ENCODE peak calls at places on chromosomes 16 and 17, in nine cellular contexts. One of them, this sample, is unnamed.

GRCh38 chr16:66824006-66824405 is 6.8 kb downstream of the NAE1 start:
- DNase-seq in activated CD8-positive, alpha-beta memory T cell treated with anti-CD3 and anti-CD28 coated beads for 24 hours: no peak
- DNase-seq in foreskin fibroblast: no peak
- DNase-seq in EH: no peak
- DNase-seq in A673: no peak
- DNase-seq in breast epithelium: no peak
- DNase-seq in stimulated activated CD8-positive, alpha-beta memory T cell treated with anti-CD3 and anti-CD28 coated beads, Interleukin-4, amount 100 ng/mL, for 1 hour: no peak
- DNase-seq in skeletal muscle cell: no peak
- DNase-seq in neuronal stem cell: no peak
- DNase-seq in this sample: no peak

GRCh38 chr17:32486701-32487459 is at the start of gene CDK5R1:
- DNase-seq in activated CD8-positive, alpha-beta memory T cell treated with anti-CD3 and anti-CD28 coated beads for 24 hours: peak; percentile 86
- DNase-seq in neuronal stem cell: peak; percentile 79
- DNase-seq in foreskin fibroblast: peak; percentile 37
- DNase-seq in EH: peak; percentile 73
- DNase-seq in A673: peak; percentile 67
- DNase-seq in stimulated activated CD8-positive, alpha-beta memory T cell treated with anti-CD3 and anti-CD28 coated beads, Interleukin-4, amount 100 ng/mL, for 1 hour: peak; percentile 43
- DNase-seq in breast epithelium: no peak
- DNase-seq in skeletal muscle cell: no peak
- DNase-seq in this sample: peak; percentile 79

GRCh38 chr16:4402439-4403132 is 13.8 kb downstream of the CORO7 start:
- DNase-seq in breast epithelium: peak; percentile 74
- DNase-seq in foreskin fibroblast: peak; percentile 67
- DNase-seq in activated CD8-positive, alpha-beta memory T cell treated with anti-CD3 and anti-CD28 coated beads for 24 hours: peak; percentile 89
- DNase-seq in stimulated activated CD8-positive, alpha-beta memory T cell treated with anti-CD3 and anti-CD28 coated beads, Interleukin-4, amount 100 ng/mL, for 1 hour: peak; percentile 41
- DNase-seq in neuronal stem cell: peak; percentile 82
- DNase-seq in EH: peak; percentile 78
- DNase-seq in skeletal muscle cell: no peak
- DNase-seq in A673: peak; percentile 84
- DNase-seq in this sample: peak; percentile 93

GRCh38 chr16:67431077-67431804 is at the start of gene HSD11B2:
- DNase-seq in A673: peak; percentile 68
- DNase-seq in stimulated activated CD8-positive, alpha-beta memory T cell treated with anti-CD3 and anti-CD28 coated beads, Interleukin-4, amount 100 ng/mL, for 1 hour: no peak
- DNase-seq in breast epithelium: peak; percentile 41
- DNase-seq in skeletal muscle cell: no peak
- DNase-seq in foreskin fibroblast: peak; percentile 59
- DNase-seq in neuronal stem cell: peak; percentile 48
- DNase-seq in activated CD8-positive, alpha-beta memory T cell treated with anti-CD3 and anti-CD28 coated beads for 24 hours: peak; percentile 75
- DNase-seq in EH: peak; percentile 68
- DNase-seq in this sample: peak; percentile 54

GRCh38 chr17:73595068-73595865 is 49.0 kb downstream of the SDK2 start:
- DNase-seq in stimulated activated CD8-positive, alpha-beta memory T cell treated with anti-CD3 and anti-CD28 coated beads, Interleukin-4, amount 100 ng/mL, for 1 hour: no peak
- DNase-seq in skeletal muscle cell: no peak
- DNase-seq in EH: peak; percentile 19
- DNase-seq in breast epithelium: no peak
- DNase-seq in neuronal stem cell: no peak
- DNase-seq in A673: peak; percentile 15
- DNase-seq in activated CD8-positive, alpha-beta memory T cell treated with anti-CD3 and anti-CD28 coated beads for 24 hours: peak; percentile 72
- DNase-seq in foreskin fibroblast: no peak
- DNase-seq in this sample: peak; percentile 47

GRCh38 chr16:68901910-68902309 is 58.6 kb downstream of the TANGO6 start:
- DNase-seq in breast epithelium: no peak
- DNase-seq in activated CD8-positive, alpha-beta memory T cell treated with anti-CD3 and anti-CD28 coated beads for 24 hours: no peak
- DNase-seq in foreskin fibroblast: peak; percentile 35
- DNase-seq in skeletal muscle cell: no peak
- DNase-seq in EH: peak; percentile 77
- DNase-seq in stimulated activated CD8-positive, alpha-beta memory T cell treated with anti-CD3 and anti-CD28 coated beads, Interleukin-4, amount 100 ng/mL, for 1 hour: no peak
- DNase-seq in A673: peak; percentile 46
- DNase-seq in neuronal stem cell: no peak
- DNase-seq in this sample: no peak

GRCh38 chr17:53628011-53628410 is 194.7 kb upstream of the KIF2B start:
- DNase-seq in foreskin fibroblast: no peak
- DNase-seq in activated CD8-positive, alpha-beta memory T cell treated with anti-CD3 and anti-CD28 coated beads for 24 hours: no peak
- DNase-seq in neuronal stem cell: no peak
- DNase-seq in EH: peak; percentile 57
- DNase-seq in breast epithelium: no peak
- DNase-seq in skeletal muscle cell: peak; percentile 52
- DNase-seq in stimulated activated CD8-positive, alpha-beta memory T cell treated with anti-CD3 and anti-CD28 coated beads, Interleukin-4, amount 100 ng/mL, for 1 hour: no peak
- DNase-seq in A673: peak; percentile 51
- DNase-seq in this sample: no peak

GRCh38 chr17:61179316-61179715 is 220.3 kb upstream of the TBX2 start:
- DNase-seq in breast epithelium: no peak
- DNase-seq in foreskin fibroblast: no peak
- DNase-seq in activated CD8-positive, alpha-beta memory T cell treated with anti-CD3 and anti-CD28 coated beads for 24 hours: no peak
- DNase-seq in EH: no peak
- DNase-seq in A673: no peak
- DNase-seq in skeletal muscle cell: no peak
- DNase-seq in stimulated activated CD8-positive, alpha-beta memory T cell treated with anti-CD3 and anti-CD28 coated beads, Interleukin-4, amount 100 ng/mL, for 1 hour: no peak
- DNase-seq in neuronal stem cell: peak; percentile 54
- DNase-seq in this sample: no peak

GRCh38 chr17:8924595-8924994 is 40.9 kb downstream of the PIK3R5 start:
- DNase-seq in foreskin fibroblast: no peak
- DNase-seq in skeletal muscle cell: no peak
- DNase-seq in neuronal stem cell: no peak
- DNase-seq in activated CD8-positive, alpha-beta memory T cell treated with anti-CD3 and anti-CD28 coated beads for 24 hours: no peak
- DNase-seq in A673: no peak
- DNase-seq in stimulated activated CD8-positive, alpha-beta memory T cell treated with anti-CD3 and anti-CD28 coated beads, Interleukin-4, amount 100 ng/mL, for 1 hour: no peak
- DNase-seq in EH: no peak
- DNase-seq in breast epithelium: no peak
- DNase-seq in this sample: no peak

GRCh38 chr17:65055280-65055707 is 1.2 kb downstream of the GNA13 start:
- DNase-seq in skeletal muscle cell: no peak
- DNase-seq in EH: no peak
- DNase-seq in A673: no peak
- DNase-seq in foreskin fibroblast: no peak
- DNase-seq in neuronal stem cell: no peak
- DNase-seq in breast epithelium: no peak
- DNase-seq in activated CD8-positive, alpha-beta memory T cell treated with anti-CD3 and anti-CD28 coated beads for 24 hours: no peak
- DNase-seq in stimulated activated CD8-positive, alpha-beta memory T cell treated with anti-CD3 and anti-CD28 coated beads, Interleukin-4, amount 100 ng/mL, for 1 hour: no peak
- DNase-seq in this sample: no peak

GRCh38 chr16:78642621-78643285 is 543.3 kb downstream of the WWOX start:
- DNase-seq in A673: no peak
- DNase-seq in skeletal muscle cell: no peak
- DNase-seq in EH: no peak
- DNase-seq in neuronal stem cell: no peak
- DNase-seq in breast epithelium: no peak
- DNase-seq in foreskin fibroblast: no peak
- DNase-seq in stimulated activated CD8-positive, alpha-beta memory T cell treated with anti-CD3 and anti-CD28 coated beads, Interleukin-4, amount 100 ng/mL, for 1 hour: no peak
- DNase-seq in activated CD8-positive, alpha-beta memory T cell treated with anti-CD3 and anti-CD28 coated beads for 24 hours: no peak
- DNase-seq in this sample: no peak

GRCh38 chr16:10076037-10076436 is 106.2 kb downstream of the GRIN2A start:
- DNase-seq in skeletal muscle cell: no peak
- DNase-seq in A673: no peak
- DNase-seq in stimulated activated CD8-positive, alpha-beta memory T cell treated with anti-CD3 and anti-CD28 coated beads, Interleukin-4, amount 100 ng/mL, for 1 hour: no peak
- DNase-seq in activated CD8-positive, alpha-beta memory T cell treated with anti-CD3 and anti-CD28 coated beads for 24 hours: no peak
- DNase-seq in neuronal stem cell: no peak
- DNase-seq in breast epithelium: no peak
- DNase-seq in EH: no peak
- DNase-seq in foreskin fibroblast: no peak
- DNase-seq in this sample: no peak

GRCh38 chr16:47774661-47775060 is 313.5 kb downstream of the PHKB start:
- DNase-seq in foreskin fibroblast: peak; percentile 40
- DNase-seq in A673: peak; percentile 4
- DNase-seq in breast epithelium: no peak
- DNase-seq in EH: no peak
- DNase-seq in stimulated activated CD8-positive, alpha-beta memory T cell treated with anti-CD3 and anti-CD28 coated beads, Interleukin-4, amount 100 ng/mL, for 1 hour: no peak
- DNase-seq in neuronal stem cell: no peak
- DNase-seq in skeletal muscle cell: peak; percentile 28
- DNase-seq in activated CD8-positive, alpha-beta memory T cell treated with anti-CD3 and anti-CD28 coated beads for 24 hours: no peak
- DNase-seq in this sample: peak; percentile 4

GRCh38 chr17:49959183-49959935 is 9.6 kb upstream of the DLX4 start:
- DNase-seq in breast epithelium: no peak
- DNase-seq in A673: no peak
- DNase-seq in stimulated activated CD8-positive, alpha-beta memory T cell treated with anti-CD3 and anti-CD28 coated beads, Interleukin-4, amount 100 ng/mL, for 1 hour: no peak
- DNase-seq in neuronal stem cell: no peak
- DNase-seq in foreskin fibroblast: no peak
- DNase-seq in activated CD8-positive, alpha-beta memory T cell treated with anti-CD3 and anti-CD28 coated beads for 24 hours: no peak
- DNase-seq in skeletal muscle cell: no peak
- DNase-seq in EH: peak; percentile 59
- DNase-seq in this sample: no peak

GRCh38 chr16:31125844-31126243 is 8.4 kb downstream of the KAT8 start:
- DNase-seq in activated CD8-positive, alpha-beta memory T cell treated with anti-CD3 and anti-CD28 coated beads for 24 hours: no peak
- DNase-seq in breast epithelium: no peak
- DNase-seq in foreskin fibroblast: no peak
- DNase-seq in stimulated activated CD8-positive, alpha-beta memory T cell treated with anti-CD3 and anti-CD28 coated beads, Interleukin-4, amount 100 ng/mL, for 1 hour: no peak
- DNase-seq in A673: no peak
- DNase-seq in neuronal stem cell: no peak
- DNase-seq in skeletal muscle cell: no peak
- DNase-seq in EH: no peak
- DNase-seq in this sample: no peak

GRCh38 chr17:82962163-82962720 is 117.2 kb upstream of the METRNL start:
- DNase-seq in activated CD8-positive, alpha-beta memory T cell treated with anti-CD3 and anti-CD28 coated beads for 24 hours: no peak
- DNase-seq in neuronal stem cell: no peak
- DNase-seq in foreskin fibroblast: peak; percentile 15
- DNase-seq in skeletal muscle cell: no peak
- DNase-seq in A673: no peak
- DNase-seq in EH: peak; percentile 57
- DNase-seq in stimulated activated CD8-positive, alpha-beta memory T cell treated with anti-CD3 and anti-CD28 coated beads, Interleukin-4, amount 100 ng/mL, for 1 hour: no peak
- DNase-seq in breast epithelium: no peak
- DNase-seq in this sample: no peak

GRCh38 chr17:39461911-39462641 is 790 bp downstream of the CDK12 start:
- DNase-seq in A673: no peak
- DNase-seq in foreskin fibroblast: peak; percentile 58
- DNase-seq in stimulated activated CD8-positive, alpha-beta memory T cell treated with anti-CD3 and anti-CD28 coated beads, Interleukin-4, amount 100 ng/mL, for 1 hour: no peak
- DNase-seq in breast epithelium: no peak
- DNase-seq in EH: peak; percentile 75
- DNase-seq in skeletal muscle cell: peak; percentile 5
- DNase-seq in activated CD8-positive, alpha-beta memory T cell treated with anti-CD3 and anti-CD28 coated beads for 24 hours: no peak
- DNase-seq in neuronal stem cell: no peak
- DNase-seq in this sample: no peak

GRCh38 chr17:70655179-70655578 is 485.8 kb downstream of the KCNJ2 start:
- DNase-seq in skeletal muscle cell: no peak
- DNase-seq in A673: no peak
- DNase-seq in EH: no peak
- DNase-seq in stimulated activated CD8-positive, alpha-beta memory T cell treated with anti-CD3 and anti-CD28 coated beads, Interleukin-4, amount 100 ng/mL, for 1 hour: no peak
- DNase-seq in activated CD8-positive, alpha-beta memory T cell treated with anti-CD3 and anti-CD28 coated beads for 24 hours: no peak
- DNase-seq in breast epithelium: no peak
- DNase-seq in neuronal stem cell: no peak
- DNase-seq in foreskin fibroblast: no peak
- DNase-seq in this sample: no peak

GRCh38 chr16:30972872-30973271 is 12.1 kb upstream of the HSD3B7 start:
- DNase-seq in EH: peak; percentile 47
- DNase-seq in foreskin fibroblast: no peak
- DNase-seq in A673: peak; percentile 45
- DNase-seq in stimulated activated CD8-positive, alpha-beta memory T cell treated with anti-CD3 and anti-CD28 coated beads, Interleukin-4, amount 100 ng/mL, for 1 hour: no peak
- DNase-seq in neuronal stem cell: no peak
- DNase-seq in activated CD8-positive, alpha-beta memory T cell treated with anti-CD3 and anti-CD28 coated beads for 24 hours: no peak
- DNase-seq in skeletal muscle cell: no peak
- DNase-seq in breast epithelium: no peak
- DNase-seq in this sample: no peak

GRCh38 chr17:45852535-45853297 is 8.0 kb downstream of the SPPL2C start:
- DNase-seq in foreskin fibroblast: peak; percentile 28
- DNase-seq in breast epithelium: no peak
- DNase-seq in stimulated activated CD8-positive, alpha-beta memory T cell treated with anti-CD3 and anti-CD28 coated beads, Interleukin-4, amount 100 ng/mL, for 1 hour: peak; percentile 29
- DNase-seq in skeletal muscle cell: no peak
- DNase-seq in activated CD8-positive, alpha-beta memory T cell treated with anti-CD3 and anti-CD28 coated beads for 24 hours: peak; percentile 84
- DNase-seq in EH: peak; percentile 56
- DNase-seq in neuronal stem cell: peak; percentile 76
- DNase-seq in A673: peak; percentile 58
- DNase-seq in this sample: peak; percentile 72

GRCh38 chr17:70353408-70354092 is 184.2 kb downstream of the KCNJ2 start:
- DNase-seq in stimulated activated CD8-positive, alpha-beta memory T cell treated with anti-CD3 and anti-CD28 coated beads, Interleukin-4, amount 100 ng/mL, for 1 hour: no peak
- DNase-seq in foreskin fibroblast: no peak
- DNase-seq in breast epithelium: no peak
- DNase-seq in neuronal stem cell: no peak
- DNase-seq in EH: no peak
- DNase-seq in skeletal muscle cell: no peak
- DNase-seq in A673: no peak
- DNase-seq in activated CD8-positive, alpha-beta memory T cell treated with anti-CD3 and anti-CD28 coated beads for 24 hours: no peak
- DNase-seq in this sample: no peak

GRCh38 chr17:44767493-44767892 is 8.7 kb downstream of the ADAM11 start:
- DNase-seq in stimulated activated CD8-positive, alpha-beta memory T cell treated with anti-CD3 and anti-CD28 coated beads, Interleukin-4, amount 100 ng/mL, for 1 hour: no peak
- DNase-seq in foreskin fibroblast: no peak
- DNase-seq in breast epithelium: no peak
- DNase-seq in skeletal muscle cell: no peak
- DNase-seq in neuronal stem cell: no peak
- DNase-seq in EH: no peak
- DNase-seq in A673: no peak
- DNase-seq in activated CD8-positive, alpha-beta memory T cell treated with anti-CD3 and anti-CD28 coated beads for 24 hours: no peak
- DNase-seq in this sample: no peak

GRCh38 chr16:58508671-58509251 is 6.6 kb upstream of the SETD6 start:
- DNase-seq in stimulated activated CD8-positive, alpha-beta memory T cell treated with anti-CD3 and anti-CD28 coated beads, Interleukin-4, amount 100 ng/mL, for 1 hour: no peak
- DNase-seq in foreskin fibroblast: no peak
- DNase-seq in activated CD8-positive, alpha-beta memory T cell treated with anti-CD3 and anti-CD28 coated beads for 24 hours: peak; percentile 45
- DNase-seq in skeletal muscle cell: no peak
- DNase-seq in A673: no peak
- DNase-seq in breast epithelium: no peak
- DNase-seq in EH: no peak
- DNase-seq in neuronal stem cell: no peak
- DNase-seq in this sample: no peak

GRCh38 chr17:77110006-77110374 is 30.8 kb upstream of the SEC14L1 start:
- DNase-seq in foreskin fibroblast: no peak
- DNase-seq in EH: peak; percentile 74
- DNase-seq in activated CD8-positive, alpha-beta memory T cell treated with anti-CD3 and anti-CD28 coated beads for 24 hours: no peak
- DNase-seq in stimulated activated CD8-positive, alpha-beta memory T cell treated with anti-CD3 and anti-CD28 coated beads, Interleukin-4, amount 100 ng/mL, for 1 hour: no peak
- DNase-seq in breast epithelium: peak; percentile 55
- DNase-seq in A673: peak; percentile 71
- DNase-seq in skeletal muscle cell: no peak
- DNase-seq in neuronal stem cell: peak; percentile 44
- DNase-seq in this sample: peak; percentile 29

GRCh38 chr17:68512967-68513474 is 791 bp downstream of the PRKAR1A start:
- DNase-seq in A673: peak; percentile 41
- DNase-seq in EH: peak; percentile 56
- DNase-seq in stimulated activated CD8-positive, alpha-beta memory T cell treated with anti-CD3 and anti-CD28 coated beads, Interleukin-4, amount 100 ng/mL, for 1 hour: no peak
- DNase-seq in foreskin fibroblast: no peak
- DNase-seq in skeletal muscle cell: no peak
- DNase-seq in activated CD8-positive, alpha-beta memory T cell treated with anti-CD3 and anti-CD28 coated beads for 24 hours: no peak
- DNase-seq in neuronal stem cell: no peak
- DNase-seq in breast epithelium: no peak
- DNase-seq in this sample: no peak

GRCh38 chr16:10892782-10893181 is 15.8 kb downstream of the CIITA start:
- DNase-seq in skeletal muscle cell: no peak
- DNase-seq in foreskin fibroblast: no peak
- DNase-seq in A673: no peak
- DNase-seq in stimulated activated CD8-positive, alpha-beta memory T cell treated with anti-CD3 and anti-CD28 coated beads, Interleukin-4, amount 100 ng/mL, for 1 hour: no peak
- DNase-seq in neuronal stem cell: no peak
- DNase-seq in EH: no peak
- DNase-seq in activated CD8-positive, alpha-beta memory T cell treated with anti-CD3 and anti-CD28 coated beads for 24 hours: no peak
- DNase-seq in breast epithelium: no peak
- DNase-seq in this sample: no peak

GRCh38 chr16:1610841-1611653 is 825 bp downstream of the IFT140 start:
- DNase-seq in neuronal stem cell: peak; percentile 6
- DNase-seq in skeletal muscle cell: peak; percentile 21
- DNase-seq in activated CD8-positive, alpha-beta memory T cell treated with anti-CD3 and anti-CD28 coated beads for 24 hours: no peak
- DNase-seq in stimulated activated CD8-positive, alpha-beta memory T cell treated with anti-CD3 and anti-CD28 coated beads, Interleukin-4, amount 100 ng/mL, for 1 hour: no peak
- DNase-seq in foreskin fibroblast: peak; percentile 2
- DNase-seq in A673: no peak
- DNase-seq in breast epithelium: peak; percentile 30
- DNase-seq in EH: peak; percentile 12
- DNase-seq in this sample: peak; percentile 10

GRCh38 chr16:54511181-54511731 is 224.7 kb upstream of the IRX3 start:
- DNase-seq in foreskin fibroblast: peak; percentile 2
- DNase-seq in skeletal muscle cell: peak; percentile 62
- DNase-seq in A673: no peak
- DNase-seq in EH: peak; percentile 61
- DNase-seq in breast epithelium: no peak
- DNase-seq in activated CD8-positive, alpha-beta memory T cell treated with anti-CD3 and anti-CD28 coated beads for 24 hours: no peak
- DNase-seq in neuronal stem cell: no peak
- DNase-seq in stimulated activated CD8-positive, alpha-beta memory T cell treated with anti-CD3 and anti-CD28 coated beads, Interleukin-4, amount 100 ng/mL, for 1 hour: no peak
- DNase-seq in this sample: no peak

GRCh38 chr16:85735946-85736345 is 14.9 kb downstream of the C16orf74 start:
- DNase-seq in A673: no peak
- DNase-seq in EH: no peak
- DNase-seq in activated CD8-positive, alpha-beta memory T cell treated with anti-CD3 and anti-CD28 coated beads for 24 hours: no peak
- DNase-seq in neuronal stem cell: no peak
- DNase-seq in foreskin fibroblast: no peak
- DNase-seq in stimulated activated CD8-positive, alpha-beta memory T cell treated with anti-CD3 and anti-CD28 coated beads, Interleukin-4, amount 100 ng/mL, for 1 hour: no peak
- DNase-seq in breast epithelium: no peak
- DNase-seq in skeletal muscle cell: no peak
- DNase-seq in this sample: no peak

GRCh38 chr16:85718682-85719081 is 29.9 kb upstream of the GINS2 start:
- DNase-seq in skeletal muscle cell: no peak
- DNase-seq in activated CD8-positive, alpha-beta memory T cell treated with anti-CD3 and anti-CD28 coated beads for 24 hours: no peak
- DNase-seq in EH: peak; percentile 22
- DNase-seq in breast epithelium: no peak
- DNase-seq in foreskin fibroblast: no peak
- DNase-seq in neuronal stem cell: no peak
- DNase-seq in A673: peak; percentile 29
- DNase-seq in stimulated activated CD8-positive, alpha-beta memory T cell treated with anti-CD3 and anti-CD28 coated beads, Interleukin-4, amount 100 ng/mL, for 1 hour: no peak
- DNase-seq in this sample: peak; percentile 56

GRCh38 chr17:40566027-40566426 is 755 bp upstream of the CCR7 start:
- DNase-seq in breast epithelium: no peak
- DNase-seq in EH: no peak
- DNase-seq in foreskin fibroblast: no peak
- DNase-seq in A673: no peak
- DNase-seq in skeletal muscle cell: no peak
- DNase-seq in activated CD8-positive, alpha-beta memory T cell treated with anti-CD3 and anti-CD28 coated beads for 24 hours: peak; percentile 50
- DNase-seq in stimulated activated CD8-positive, alpha-beta memory T cell treated with anti-CD3 and anti-CD28 coated beads, Interleukin-4, amount 100 ng/mL, for 1 hour: no peak
- DNase-seq in neuronal stem cell: no peak
- DNase-seq in this sample: no peak